ENCODE peak calls at places on chromosomes 12 and 14, in five cellular contexts. One of them, this sample, is unnamed.

GRCh38 chr12:120581998-120582397 is 796 bp upstream of the POP5 start:
- DNase-seq in foreskin fibroblast: no peak
- DNase-seq in AML-193: no peak
- DNase-seq in non-pigmented ciliary epithelial cell: no peak
- DNase-seq in hippocampal formation: no peak
- DNase-seq in this sample: no peak

GRCh38 chr12:19846561-19846960 is 407.3 kb downstream of the AEBP2 start:
- DNase-seq in AML-193: no peak
- DNase-seq in hippocampal formation: no peak
- DNase-seq in non-pigmented ciliary epithelial cell: peak
- DNase-seq in foreskin fibroblast: peak
- DNase-seq in this sample: no peak

GRCh38 chr12:29782821-29783772 is 645 bp downstream of the TMTC1 start:
- DNase-seq in hippocampal formation: no peak
- DNase-seq in foreskin fibroblast: peak
- DNase-seq in non-pigmented ciliary epithelial cell: no peak
- DNase-seq in AML-193: no peak
- DNase-seq in this sample: no peak

GRCh38 chr14:77844802-77845201 is 44.9 kb downstream of the ADCK1 start:
- DNase-seq in non-pigmented ciliary epithelial cell: no peak
- DNase-seq in hippocampal formation: no peak
- DNase-seq in AML-193: no peak
- DNase-seq in foreskin fibroblast: peak
- DNase-seq in this sample: no peak

GRCh38 chr14:54410215-54410614 is 13.4 kb downstream of the CDKN3 start:
- DNase-seq in AML-193: no peak
- DNase-seq in hippocampal formation: no peak
- DNase-seq in foreskin fibroblast: no peak
- DNase-seq in non-pigmented ciliary epithelial cell: no peak
- DNase-seq in this sample: no peak

GRCh38 chr12:104852102-104852501 is 106.0 kb downstream of the SLC41A2 start:
- DNase-seq in AML-193: no peak
- DNase-seq in hippocampal formation: no peak
- DNase-seq in non-pigmented ciliary epithelial cell: no peak
- DNase-seq in foreskin fibroblast: peak
- DNase-seq in this sample: no peak

GRCh38 chr14:95287176-95287754 is 32.4 kb downstream of the CLMN start:
- DNase-seq in non-pigmented ciliary epithelial cell: no peak
- DNase-seq in hippocampal formation: no peak
- DNase-seq in AML-193: no peak
- DNase-seq in foreskin fibroblast: no peak
- DNase-seq in this sample: no peak

GRCh38 chr14:49636866-49637265 is 1.8 kb upstream of the DNAAF2 start:
- DNase-seq in hippocampal formation: no peak
- DNase-seq in non-pigmented ciliary epithelial cell: no peak
- DNase-seq in foreskin fibroblast: no peak
- DNase-seq in AML-193: no peak
- DNase-seq in this sample: no peak

GRCh38 chr12:694734-695503 is 31.7 kb upstream of the NINJ2 start:
- DNase-seq in AML-193: no peak
- DNase-seq in non-pigmented ciliary epithelial cell: no peak
- DNase-seq in foreskin fibroblast: no peak
- DNase-seq in hippocampal formation: no peak
- DNase-seq in this sample: no peak

GRCh38 chr12:51270847-51271518 is 768 bp upstream of the SMAGP start:
- DNase-seq in non-pigmented ciliary epithelial cell: peak
- DNase-seq in foreskin fibroblast: peak
- DNase-seq in hippocampal formation: no peak
- DNase-seq in AML-193: no peak
- DNase-seq in this sample: no peak

This sample was measured in CD8-positive, alpha-beta T cell.